ENCODE peak calls at places on chromosome 1, in ten cellular contexts. One of them, this sample, is unnamed.

GRCh38 chr1:198657550-198658064 is 18.8 kb downstream of the PTPRC start:
- DNase-seq in HTR-8/SVneo: peak
- DNase-seq in activated naive CD8-positive, alpha-beta T cell treated with anti-CD3 and anti-CD28 coated beads, Interleukin-2, amount 50 U/mL, for 24 hours: no peak
- DNase-seq in NCI-H1105: no peak
- DNase-seq in omental fat pad: no peak
- DNase-seq in KBM-7: peak
- DNase-seq in lower lobe of right lung: no peak
- DNase-seq in foreskin fibroblast: peak
- DNase-seq in Kasumi-1: peak
- DNase-seq in NCI-H345: no peak
- DNase-seq in this sample: no peak

GRCh38 chr1:22018583-22019559 is 17.4 kb downstream of the CELA3A start:
- DNase-seq in HTR-8/SVneo: peak
- DNase-seq in activated naive CD8-positive, alpha-beta T cell treated with anti-CD3 and anti-CD28 coated beads, Interleukin-2, amount 50 U/mL, for 24 hours: peak
- DNase-seq in NCI-H1105: no peak
- DNase-seq in omental fat pad: no peak
- DNase-seq in KBM-7: peak
- DNase-seq in lower lobe of right lung: peak
- DNase-seq in foreskin fibroblast: peak
- DNase-seq in Kasumi-1: peak
- DNase-seq in NCI-H345: no peak
- DNase-seq in this sample: peak

GRCh38 chr1:155983191-155984023 is 5.1 kb upstream of the ARHGEF2 start:
- DNase-seq in HTR-8/SVneo: peak
- DNase-seq in activated naive CD8-positive, alpha-beta T cell treated with anti-CD3 and anti-CD28 coated beads, Interleukin-2, amount 50 U/mL, for 24 hours: no peak
- DNase-seq in NCI-H1105: peak
- DNase-seq in omental fat pad: no peak
- DNase-seq in KBM-7: no peak
- DNase-seq in lower lobe of right lung: no peak
- DNase-seq in foreskin fibroblast: peak
- DNase-seq in Kasumi-1: no peak
- DNase-seq in NCI-H345: peak
- DNase-seq in this sample: peak

GRCh38 chr1:83889707-83890106 is 109.2 kb downstream of the TTLL7 start:
- DNase-seq in HTR-8/SVneo: no peak
- DNase-seq in activated naive CD8-positive, alpha-beta T cell treated with anti-CD3 and anti-CD28 coated beads, Interleukin-2, amount 50 U/mL, for 24 hours: no peak
- DNase-seq in NCI-H1105: no peak
- DNase-seq in omental fat pad: no peak
- DNase-seq in KBM-7: no peak
- DNase-seq in lower lobe of right lung: no peak
- DNase-seq in foreskin fibroblast: no peak
- DNase-seq in Kasumi-1: no peak
- DNase-seq in NCI-H345: no peak
- DNase-seq in this sample: no peak

GRCh38 chr1:167909691-167910180 is 4.2 kb downstream of the ADCY10 start:
- DNase-seq in HTR-8/SVneo: no peak
- DNase-seq in activated naive CD8-positive, alpha-beta T cell treated with anti-CD3 and anti-CD28 coated beads, Interleukin-2, amount 50 U/mL, for 24 hours: no peak
- DNase-seq in NCI-H1105: no peak
- DNase-seq in omental fat pad: no peak
- DNase-seq in KBM-7: peak
- DNase-seq in lower lobe of right lung: no peak
- DNase-seq in foreskin fibroblast: no peak
- DNase-seq in Kasumi-1: peak
- DNase-seq in NCI-H345: no peak
- DNase-seq in this sample: no peak

GRCh38 chr1:186104459-186104858 is 270.6 kb downstream of the TPR start:
- DNase-seq in HTR-8/SVneo: no peak
- DNase-seq in activated naive CD8-positive, alpha-beta T cell treated with anti-CD3 and anti-CD28 coated beads, Interleukin-2, amount 50 U/mL, for 24 hours: no peak
- DNase-seq in NCI-H1105: no peak
- DNase-seq in omental fat pad: no peak
- DNase-seq in KBM-7: no peak
- DNase-seq in lower lobe of right lung: no peak
- DNase-seq in foreskin fibroblast: no peak
- DNase-seq in Kasumi-1: no peak
- DNase-seq in NCI-H345: no peak
- DNase-seq in this sample: no peak

GRCh38 chr1:206674745-206675175 is 9.9 kb upstream of the MAPKAPK2 start:
- DNase-seq in HTR-8/SVneo: peak
- DNase-seq in activated naive CD8-positive, alpha-beta T cell treated with anti-CD3 and anti-CD28 coated beads, Interleukin-2, amount 50 U/mL, for 24 hours: no peak
- DNase-seq in NCI-H1105: no peak
- DNase-seq in omental fat pad: peak
- DNase-seq in KBM-7: no peak
- DNase-seq in lower lobe of right lung: peak
- DNase-seq in foreskin fibroblast: peak
- DNase-seq in Kasumi-1: no peak
- DNase-seq in NCI-H345: no peak
- DNase-seq in this sample: no peak

GRCh38 chr1:16721871-16722641 is 18.3 kb upstream of the RNU1-4 start:
- DNase-seq in HTR-8/SVneo: no peak
- DNase-seq in activated naive CD8-positive, alpha-beta T cell treated with anti-CD3 and anti-CD28 coated beads, Interleukin-2, amount 50 U/mL, for 24 hours: no peak
- DNase-seq in NCI-H1105: no peak
- DNase-seq in omental fat pad: no peak
- DNase-seq in KBM-7: no peak
- DNase-seq in lower lobe of right lung: no peak
- DNase-seq in foreskin fibroblast: no peak
- DNase-seq in Kasumi-1: no peak
- DNase-seq in NCI-H345: no peak
- DNase-seq in this sample: no peak

GRCh38 chr1:231628207-231628876 is 1.8 kb downstream of the DISC1 start:
- DNase-seq in HTR-8/SVneo: no peak
- DNase-seq in activated naive CD8-positive, alpha-beta T cell treated with anti-CD3 and anti-CD28 coated beads, Interleukin-2, amount 50 U/mL, for 24 hours: peak
- DNase-seq in NCI-H1105: no peak
- DNase-seq in omental fat pad: peak
- DNase-seq in KBM-7: no peak
- DNase-seq in lower lobe of right lung: no peak
- DNase-seq in foreskin fibroblast: no peak
- DNase-seq in Kasumi-1: no peak
- DNase-seq in NCI-H345: peak
- DNase-seq in this sample: no peak

GRCh38 chr1:236051107-236051885 is 13.6 kb downstream of the NID1 start:
- DNase-seq in HTR-8/SVneo: no peak
- DNase-seq in activated naive CD8-positive, alpha-beta T cell treated with anti-CD3 and anti-CD28 coated beads, Interleukin-2, amount 50 U/mL, for 24 hours: no peak
- DNase-seq in NCI-H1105: no peak
- DNase-seq in omental fat pad: no peak
- DNase-seq in KBM-7: no peak
- DNase-seq in lower lobe of right lung: no peak
- DNase-seq in foreskin fibroblast: no peak
- DNase-seq in Kasumi-1: no peak
- DNase-seq in NCI-H345: no peak
- DNase-seq in this sample: no peak

GRCh38 chr1:203204776-203205175 is 18.3 kb upstream of the CHI3L1 start:
- DNase-seq in HTR-8/SVneo: no peak
- DNase-seq in activated naive CD8-positive, alpha-beta T cell treated with anti-CD3 and anti-CD28 coated beads, Interleukin-2, amount 50 U/mL, for 24 hours: no peak
- DNase-seq in NCI-H1105: no peak
- DNase-seq in omental fat pad: no peak
- DNase-seq in KBM-7: no peak
- DNase-seq in lower lobe of right lung: no peak
- DNase-seq in foreskin fibroblast: no peak
- DNase-seq in Kasumi-1: no peak
- DNase-seq in NCI-H345: no peak
- DNase-seq in this sample: no peak

GRCh38 chr1:201481761-201482493 is 12.9 kb upstream of the PHLDA3 start:
- DNase-seq in HTR-8/SVneo: peak
- DNase-seq in activated naive CD8-positive, alpha-beta T cell treated with anti-CD3 and anti-CD28 coated beads, Interleukin-2, amount 50 U/mL, for 24 hours: peak
- DNase-seq in NCI-H1105: peak
- DNase-seq in omental fat pad: peak
- DNase-seq in KBM-7: peak
- DNase-seq in lower lobe of right lung: peak
- DNase-seq in foreskin fibroblast: peak
- DNase-seq in Kasumi-1: peak
- DNase-seq in NCI-H345: peak
- DNase-seq in this sample: peak

GRCh38 chr1:58874757-58875755 is 91.2 kb upstream of the JUN start:
- DNase-seq in HTR-8/SVneo: no peak
- DNase-seq in activated naive CD8-positive, alpha-beta T cell treated with anti-CD3 and anti-CD28 coated beads, Interleukin-2, amount 50 U/mL, for 24 hours: no peak
- DNase-seq in NCI-H1105: peak
- DNase-seq in omental fat pad: no peak
- DNase-seq in KBM-7: no peak
- DNase-seq in lower lobe of right lung: no peak
- DNase-seq in foreskin fibroblast: no peak
- DNase-seq in Kasumi-1: no peak
- DNase-seq in NCI-H345: peak
- DNase-seq in this sample: peak

GRCh38 chr1:21355956-21356355 is 65.7 kb upstream of the ECE1 start:
- DNase-seq in HTR-8/SVneo: no peak
- DNase-seq in activated naive CD8-positive, alpha-beta T cell treated with anti-CD3 and anti-CD28 coated beads, Interleukin-2, amount 50 U/mL, for 24 hours: no peak
- DNase-seq in NCI-H1105: no peak
- DNase-seq in omental fat pad: no peak
- DNase-seq in KBM-7: no peak
- DNase-seq in lower lobe of right lung: no peak
- DNase-seq in foreskin fibroblast: no peak
- DNase-seq in Kasumi-1: no peak
- DNase-seq in NCI-H345: no peak
- DNase-seq in this sample: no peak

GRCh38 chr1:78722947-78723346 is 73.3 kb downstream of the IFI44 start:
- DNase-seq in HTR-8/SVneo: no peak
- DNase-seq in activated naive CD8-positive, alpha-beta T cell treated with anti-CD3 and anti-CD28 coated beads, Interleukin-2, amount 50 U/mL, for 24 hours: no peak
- DNase-seq in NCI-H1105: no peak
- DNase-seq in omental fat pad: no peak
- DNase-seq in KBM-7: no peak
- DNase-seq in lower lobe of right lung: no peak
- DNase-seq in foreskin fibroblast: peak
- DNase-seq in Kasumi-1: no peak
- DNase-seq in NCI-H345: no peak
- DNase-seq in this sample: no peak

GRCh38 chr1:30083800-30084464 is 639.5 kb downstream of the MATN1 start:
- DNase-seq in HTR-8/SVneo: peak
- DNase-seq in activated naive CD8-positive, alpha-beta T cell treated with anti-CD3 and anti-CD28 coated beads, Interleukin-2, amount 50 U/mL, for 24 hours: no peak
- DNase-seq in NCI-H1105: no peak
- DNase-seq in omental fat pad: no peak
- DNase-seq in KBM-7: no peak
- DNase-seq in lower lobe of right lung: no peak
- DNase-seq in foreskin fibroblast: peak
- DNase-seq in Kasumi-1: no peak
- DNase-seq in NCI-H345: no peak
- DNase-seq in this sample: peak

GRCh38 chr1:67431869-67432578 is 1.8 kb upstream of the SERBP1 start:
- DNase-seq in HTR-8/SVneo: no peak
- DNase-seq in activated naive CD8-positive, alpha-beta T cell treated with anti-CD3 and anti-CD28 coated beads, Interleukin-2, amount 50 U/mL, for 24 hours: no peak
- DNase-seq in NCI-H1105: no peak
- DNase-seq in omental fat pad: no peak
- DNase-seq in KBM-7: no peak
- DNase-seq in lower lobe of right lung: no peak
- DNase-seq in foreskin fibroblast: no peak
- DNase-seq in Kasumi-1: no peak
- DNase-seq in NCI-H345: no peak
- DNase-seq in this sample: no peak